ENCODE peak calls at places on chromosome X, in five cellular contexts. One of them, this sample, is unnamed.

GRCh38 chrX:48461830-48462229 is 8.2 kb downstream of the SLC38A5 start:
- ATAC-seq in CD4-positive, alpha-beta T cell: no peak
- ATAC-seq in T-helper 17 cell: no peak
- ATAC-seq in activated T-cell treated with anti-CD3 and anti-CD28 coated beads, Interleukin-2, amount 50 U/mL, for 4 hours: no peak
- ATAC-seq in DND-41: no peak
- ATAC-seq in this sample: no peak

GRCh38 chrX:49209434-49210251 is 9.7 kb upstream of the SYP start:
- ATAC-seq in CD4-positive, alpha-beta T cell: no peak
- ATAC-seq in T-helper 17 cell: no peak
- ATAC-seq in activated T-cell treated with anti-CD3 and anti-CD28 coated beads, Interleukin-2, amount 50 U/mL, for 4 hours: no peak
- ATAC-seq in DND-41: peak
- ATAC-seq in this sample: no peak

GRCh38 chrX:16882702-16883486 is 12.7 kb upstream of the RBBP7 start:
- ATAC-seq in CD4-positive, alpha-beta T cell: peak
- ATAC-seq in T-helper 17 cell: peak
- ATAC-seq in activated T-cell treated with anti-CD3 and anti-CD28 coated beads, Interleukin-2, amount 50 U/mL, for 4 hours: peak
- ATAC-seq in DND-41: peak
- ATAC-seq in this sample: peak

GRCh38 chrX:66677430-66677829 is 38.6 kb upstream of the EDA2R start:
- ATAC-seq in CD4-positive, alpha-beta T cell: no peak
- ATAC-seq in T-helper 17 cell: no peak
- ATAC-seq in activated T-cell treated with anti-CD3 and anti-CD28 coated beads, Interleukin-2, amount 50 U/mL, for 4 hours: no peak
- ATAC-seq in DND-41: no peak
- ATAC-seq in this sample: no peak

GRCh38 chrX:39836802-39837420 is 260.8 kb downstream of the BCOR start:
- ATAC-seq in CD4-positive, alpha-beta T cell: no peak
- ATAC-seq in T-helper 17 cell: no peak
- ATAC-seq in activated T-cell treated with anti-CD3 and anti-CD28 coated beads, Interleukin-2, amount 50 U/mL, for 4 hours: no peak
- ATAC-seq in DND-41: peak
- ATAC-seq in this sample: no peak

GRCh38 chrX:52416816-52417215 is 48.0 kb downstream of the XAGE2 start:
- ATAC-seq in CD4-positive, alpha-beta T cell: no peak
- ATAC-seq in T-helper 17 cell: no peak
- ATAC-seq in activated T-cell treated with anti-CD3 and anti-CD28 coated beads, Interleukin-2, amount 50 U/mL, for 4 hours: no peak
- ATAC-seq in DND-41: no peak
- ATAC-seq in this sample: no peak

GRCh38 chrX:110734894-110735541 is 60.6 kb downstream of the CHRDL1 start:
- ATAC-seq in CD4-positive, alpha-beta T cell: no peak
- ATAC-seq in T-helper 17 cell: no peak
- ATAC-seq in activated T-cell treated with anti-CD3 and anti-CD28 coated beads, Interleukin-2, amount 50 U/mL, for 4 hours: no peak
- ATAC-seq in DND-41: no peak
- ATAC-seq in this sample: no peak

GRCh38 chrX:110281377-110281776 is 36.5 kb downstream of the AMMECR1 start:
- ATAC-seq in CD4-positive, alpha-beta T cell: no peak
- ATAC-seq in T-helper 17 cell: no peak
- ATAC-seq in activated T-cell treated with anti-CD3 and anti-CD28 coated beads, Interleukin-2, amount 50 U/mL, for 4 hours: no peak
- ATAC-seq in DND-41: no peak
- ATAC-seq in this sample: no peak

GRCh38 chrX:9693307-9694001 is 72.2 kb downstream of the GPR143 start:
- ATAC-seq in CD4-positive, alpha-beta T cell: no peak
- ATAC-seq in T-helper 17 cell: no peak
- ATAC-seq in activated T-cell treated with anti-CD3 and anti-CD28 coated beads, Interleukin-2, amount 50 U/mL, for 4 hours: peak
- ATAC-seq in DND-41: no peak
- ATAC-seq in this sample: no peak

GRCh38 chrX:78307665-78308064 is 19.7 kb downstream of the CYSLTR1 start:
- ATAC-seq in CD4-positive, alpha-beta T cell: no peak
- ATAC-seq in T-helper 17 cell: no peak
- ATAC-seq in activated T-cell treated with anti-CD3 and anti-CD28 coated beads, Interleukin-2, amount 50 U/mL, for 4 hours: no peak
- ATAC-seq in DND-41: no peak
- ATAC-seq in this sample: no peak

GRCh38 chrX:72208126-72208525 is 26.6 kb downstream of the PIN4 start:
- ATAC-seq in CD4-positive, alpha-beta T cell: no peak
- ATAC-seq in T-helper 17 cell: no peak
- ATAC-seq in activated T-cell treated with anti-CD3 and anti-CD28 coated beads, Interleukin-2, amount 50 U/mL, for 4 hours: no peak
- ATAC-seq in DND-41: no peak
- ATAC-seq in this sample: no peak

GRCh38 chrX:41108007-41108683 is 22.9 kb downstream of the USP9X start:
- ATAC-seq in CD4-positive, alpha-beta T cell: no peak
- ATAC-seq in T-helper 17 cell: peak
- ATAC-seq in activated T-cell treated with anti-CD3 and anti-CD28 coated beads, Interleukin-2, amount 50 U/mL, for 4 hours: peak
- ATAC-seq in DND-41: no peak
- ATAC-seq in this sample: no peak

GRCh38 chrX:121052122-121052521 is 4.7 kb downstream of the GLUD2 start:
- ATAC-seq in CD4-positive, alpha-beta T cell: no peak
- ATAC-seq in T-helper 17 cell: no peak
- ATAC-seq in activated T-cell treated with anti-CD3 and anti-CD28 coated beads, Interleukin-2, amount 50 U/mL, for 4 hours: no peak
- ATAC-seq in DND-41: no peak
- ATAC-seq in this sample: no peak

GRCh38 chrX:50075630-50076349 is 125.0 kb downstream of the AKAP4 start:
- ATAC-seq in CD4-positive, alpha-beta T cell: no peak
- ATAC-seq in T-helper 17 cell: no peak
- ATAC-seq in activated T-cell treated with anti-CD3 and anti-CD28 coated beads, Interleukin-2, amount 50 U/mL, for 4 hours: no peak
- ATAC-seq in DND-41: no peak
- ATAC-seq in this sample: peak

GRCh38 chrX:149572743-149573142 is 14.5 kb downstream of the MAGEA9B start:
- ATAC-seq in CD4-positive, alpha-beta T cell: no peak
- ATAC-seq in T-helper 17 cell: no peak
- ATAC-seq in activated T-cell treated with anti-CD3 and anti-CD28 coated beads, Interleukin-2, amount 50 U/mL, for 4 hours: peak
- ATAC-seq in DND-41: no peak
- ATAC-seq in this sample: no peak

GRCh38 chrX:68983004-68983857 is 154.4 kb downstream of the EFNB1 start:
- ATAC-seq in CD4-positive, alpha-beta T cell: no peak
- ATAC-seq in T-helper 17 cell: no peak
- ATAC-seq in activated T-cell treated with anti-CD3 and anti-CD28 coated beads, Interleukin-2, amount 50 U/mL, for 4 hours: no peak
- ATAC-seq in DND-41: no peak
- ATAC-seq in this sample: no peak

GRCh38 chrX:53081925-53082772 is at the start of gene TSPYL2:
- ATAC-seq in CD4-positive, alpha-beta T cell: peak
- ATAC-seq in T-helper 17 cell: peak
- ATAC-seq in activated T-cell treated with anti-CD3 and anti-CD28 coated beads, Interleukin-2, amount 50 U/mL, for 4 hours: peak
- ATAC-seq in DND-41: peak
- ATAC-seq in this sample: peak

GRCh38 chrX:85065512-85066198 is 62.0 kb downstream of the APOOL start:
- ATAC-seq in CD4-positive, alpha-beta T cell: no peak
- ATAC-seq in T-helper 17 cell: no peak
- ATAC-seq in activated T-cell treated with anti-CD3 and anti-CD28 coated beads, Interleukin-2, amount 50 U/mL, for 4 hours: no peak
- ATAC-seq in DND-41: no peak
- ATAC-seq in this sample: no peak

GRCh38 chrX:150063138-150063518 is 124.8 kb upstream of the EOLA2 start:
- ATAC-seq in CD4-positive, alpha-beta T cell: no peak
- ATAC-seq in T-helper 17 cell: no peak
- ATAC-seq in activated T-cell treated with anti-CD3 and anti-CD28 coated beads, Interleukin-2, amount 50 U/mL, for 4 hours: no peak
- ATAC-seq in DND-41: peak
- ATAC-seq in this sample: no peak

GRCh38 chrX:80174925-80175574 is 160.5 kb downstream of the TBX22 start:
- ATAC-seq in CD4-positive, alpha-beta T cell: no peak
- ATAC-seq in T-helper 17 cell: no peak
- ATAC-seq in activated T-cell treated with anti-CD3 and anti-CD28 coated beads, Interleukin-2, amount 50 U/mL, for 4 hours: no peak
- ATAC-seq in DND-41: no peak
- ATAC-seq in this sample: no peak

GRCh38 chrX:120000490-120001246 is 57.1 kb upstream of the NKAP start:
- ATAC-seq in CD4-positive, alpha-beta T cell: no peak
- ATAC-seq in T-helper 17 cell: no peak
- ATAC-seq in activated T-cell treated with anti-CD3 and anti-CD28 coated beads, Interleukin-2, amount 50 U/mL, for 4 hours: peak
- ATAC-seq in DND-41: no peak
- ATAC-seq in this sample: no peak

GRCh38 chrX:42151808-42152207 is 228.5 kb upstream of the CASK start:
- ATAC-seq in CD4-positive, alpha-beta T cell: no peak
- ATAC-seq in T-helper 17 cell: no peak
- ATAC-seq in activated T-cell treated with anti-CD3 and anti-CD28 coated beads, Interleukin-2, amount 50 U/mL, for 4 hours: no peak
- ATAC-seq in DND-41: no peak
- ATAC-seq in this sample: no peak

GRCh38 chrX:20205927-20206708 is 60.6 kb downstream of the RPS6KA3 start:
- ATAC-seq in CD4-positive, alpha-beta T cell: no peak
- ATAC-seq in T-helper 17 cell: no peak
- ATAC-seq in activated T-cell treated with anti-CD3 and anti-CD28 coated beads, Interleukin-2, amount 50 U/mL, for 4 hours: no peak
- ATAC-seq in DND-41: no peak
- ATAC-seq in this sample: peak